ENCODE peak calls at places on chromosome 6, in four cellular contexts. X, U, A and B are unnamed samples.

GRCh38 chr6:4812068-4812467 is 35.9 kb downstream of the CDYL start:
- DNase-seq in X (no peak), U (no peak), A (no peak), B (no peak)

GRCh38 chr6:121951918-121952379 is 447.5 kb upstream of the HSF2 start:
- DNase-seq in X (no peak), U (no peak), A (no peak), B (peak; percentile 40)

GRCh38 chr6:96116674-96117073 is 100.9 kb downstream of the FUT9 start:
- DNase-seq in X (no peak), U (no peak), A (no peak), B (peak; percentile 67)

GRCh38 chr6:112781236-112781635 is 434.1 kb downstream of the RFPL4B start:
- DNase-seq in X (no peak), U (no peak), A (no peak), B (peak; percentile 25)

GRCh38 chr6:146972526-146972925 is 231.7 kb upstream of the STXBP5 start:
- DNase-seq in X (no peak), U (no peak), A (no peak), B (no peak)

GRCh38 chr6:117908246-117909107 is 1.4 kb downstream of the SLC35F1 start:
- DNase-seq in X (no peak), U (no peak), A (no peak), B (peak; percentile 55)

GRCh38 chr6:23301546-23301945 is 732.2 kb downstream of the HDGFL1 start:
- DNase-seq in X (no peak), U (no peak), A (no peak), B (no peak)

GRCh38 chr6:166104107-166104506 is 63.5 kb downstream of the TBXT start:
- DNase-seq in X (no peak), U (no peak), A (no peak), B (no peak)

GRCh38 chr6:35320031-35320410 is 22.3 kb upstream of the PPARD start:
- DNase-seq in X (no peak), U (no peak), A (no peak), B (no peak)

GRCh38 chr6:95658896-95659295 is 81.6 kb downstream of the MANEA start:
- DNase-seq in X (no peak), U (no peak), A (no peak), B (no peak)

GRCh38 chr6:137660296-137660731 is 166.1 kb upstream of the OLIG3 start:
- DNase-seq in X (no peak), U (no peak), A (no peak), B (no peak)

GRCh38 chr6:1894954-1895353 is 285.2 kb downstream of the FOXC1 start:
- DNase-seq in X (no peak), U (no peak), A (no peak), B (no peak)

GRCh38 chr6:14217728-14218637 is 100.4 kb downstream of the CD83 start:
- DNase-seq in X (peak; percentile 73), U (peak; percentile 45), A (no peak), B (no peak)

GRCh38 chr6:4102687-4103244 is 23.8 kb upstream of the FAM217A start:
- DNase-seq in X (no peak), U (no peak), A (no peak), B (no peak)

GRCh38 chr6:89974776-89975175 is 80.5 kb downstream of the GJA10 start:
- DNase-seq in X (no peak), U (peak; percentile 55), A (no peak), B (peak; percentile 85)

GRCh38 chr6:117399924-117400323 is 25.8 kb downstream of the ROS1 start:
- DNase-seq in X (no peak), U (no peak), A (no peak), B (peak; percentile 21)

GRCh38 chr6:36127462-36128016 is 2.8 kb upstream of the MAPK13 start:
- DNase-seq in X (peak; percentile 82), U (peak; percentile 80), A (no peak), B (no peak)

GRCh38 chr6:111552241-111552744 is 53.4 kb downstream of the TRAF3IP2 start:
- DNase-seq in X (peak; percentile 69), U (peak; percentile 63), A (peak; percentile 51), B (peak; percentile 95)

GRCh38 chr6:44247338-44248302 is 719 bp downstream of the HSP90AB1 start:
- DNase-seq in X (peak; percentile 90), U (peak; percentile 77), A (no peak), B (peak; percentile 73)

GRCh38 chr6:126805861-126806260 is 312.6 kb upstream of the RSPO3 start:
- DNase-seq in X (no peak), U (no peak), A (no peak), B (peak; percentile 5)

GRCh38 chr6:112225691-112226090 is 28.7 kb downstream of the LAMA4 start:
- DNase-seq in X (no peak), U (no peak), A (no peak), B (no peak)

GRCh38 chr6:4913705-4914411 is 90.0 kb downstream of the RPP40 start:
- DNase-seq in X (no peak), U (no peak), A (no peak), B (no peak)

GRCh38 chr6:19298422-19298821 is 538.7 kb upstream of the ID4 start:
- DNase-seq in X (no peak), U (no peak), A (no peak), B (no peak)

GRCh38 chr6:44297063-44298038 is 15.8 kb downstream of the AARS2 start:
- DNase-seq in X (no peak), U (no peak), A (no peak), B (peak; percentile 84)

GRCh38 chr6:27139753-27140522 is 107.6 kb upstream of the PRSS16 start:
- DNase-seq in X (no peak), U (no peak), A (no peak), B (peak; percentile 27)

GRCh38 chr6:30062471-30063178 is 1.6 kb downstream of the POLR1H start:
- DNase-seq in X (no peak), U (no peak), A (no peak), B (no peak)

GRCh38 chr6:89817481-89817880 is 2.1 kb downstream of the MDN1 start:
- DNase-seq in X (no peak), U (no peak), A (peak; percentile 49), B (no peak)

GRCh38 chr6:6856538-6857523 is 250.9 kb upstream of the RREB1 start:
- DNase-seq in X (peak; percentile 84), U (peak; percentile 88), A (no peak), B (peak; percentile 64)

GRCh38 chr6:156779206-156780116 is 2.3 kb downstream of the ARID1B start:
- DNase-seq in X (peak; percentile 83), U (peak; percentile 46), A (no peak), B (no peak)

GRCh38 chr6:11851405-11851804 is 72.8 kb upstream of the ADTRP start:
- DNase-seq in X (no peak), U (no peak), A (no peak), B (no peak)

GRCh38 chr6:11854418-11855165 is 76.0 kb upstream of the ADTRP start:
- DNase-seq in X (no peak), U (no peak), A (no peak), B (peak; percentile 55)

GRCh38 chr6:11848852-11849731 is 70.5 kb upstream of the ADTRP start:
- DNase-seq in X (no peak), U (no peak), A (no peak), B (no peak)

GRCh38 chr6:11853678-11854417 is 75.2 kb upstream of the ADTRP start:
- DNase-seq in X (no peak), U (no peak), A (no peak), B (no peak)

DNA sequence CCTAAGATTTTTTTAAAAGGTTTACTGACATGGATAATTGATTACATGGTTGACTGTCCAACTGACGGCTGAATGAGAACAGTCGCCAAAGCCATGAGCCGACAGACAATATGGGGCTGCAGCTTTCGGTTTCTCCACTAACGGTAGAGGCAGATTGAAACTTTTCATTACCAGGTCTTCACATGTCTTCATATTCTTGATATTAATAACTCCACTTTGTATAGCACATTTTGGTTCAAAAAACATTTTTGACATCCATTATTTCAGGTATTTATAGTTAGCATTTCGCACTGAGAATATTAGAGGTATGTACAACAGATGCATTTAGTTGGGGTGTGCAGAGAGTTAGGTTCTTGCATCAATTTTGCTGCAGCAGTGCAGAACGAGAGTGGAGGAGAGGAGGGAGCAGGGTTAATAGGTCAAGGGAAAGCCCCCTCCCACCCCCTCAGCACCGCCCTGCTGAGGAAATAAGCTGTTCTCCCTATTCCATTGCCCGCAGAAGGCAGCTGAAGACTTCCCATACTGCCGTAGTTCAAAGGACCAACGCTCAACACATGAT is 73.5 kb upstream of the ADTRP start:
- DNase-seq in X (no peak), U (no peak), A (no peak), B (no peak)
- H3K4me3 ChIP-seq in X (no peak overlapping the region), U (no peak overlapping the region), A (no peak overlapping the region), B (no peak overlapping the region)

GRCh38 chr6:15981956-15982355 is 146.9 kb upstream of the MYLIP start:
- DNase-seq in X (no peak), U (no peak), A (no peak), B (no peak)
- H3K9me3 ChIP-seq in X (no peaks in the 10 kb centered on the region), U (no peaks in the 10 kb centered on the region), A (no peaks in the 10 kb centered on the region), B (no peaks in the 10 kb centered on the region)

GRCh38 chr6:116102856-116103255 is 2.2 kb downstream of the NT5DC1 start:
- DNase-seq in X (no peak), U (no peak), A (no peak), B (no peak)
- H3K4me3 ChIP-seq in X (no peak overlapping the region), U (no peak overlapping the region), A (no peak overlapping the region), B (no peak overlapping the region)

GRCh38 chr6:88339816-88340215 is 173.7 kb upstream of the CNR1 start:
- DNase-seq in X (no peak), U (no peak), A (no peak), B (no peak)
- H3K9me3 ChIP-seq in X (no peaks in the 10 kb centered on the region), U (no peaks in the 10 kb centered on the region), A (no peaks in the 10 kb centered on the region), B (no peaks in the 10 kb centered on the region)

GRCh38 chr6:33198853-33199436 is 1.5 kb downstream of the RXRB start:
- DNase-seq in X (peak; percentile 57), U (no peak), A (no peak), B (no peak)
- H3K4me3 ChIP-seq in X (peak overlapping the region; percentile 79), U (no peak overlapping the region), A (peak overlapping the region; percentile 88), B (peak overlapping the region; percentile 66)

GRCh38 chr6:155389130-155389529 is 66.5 kb downstream of the NOX3 start:
- DNase-seq in X (no peak), U (no peak), A (no peak), B (no peak)
- H3K9me3 ChIP-seq in X (no peaks in the 10 kb centered on the region), U (no peaks in the 10 kb centered on the region), A (no peaks in the 10 kb centered on the region), B (no peaks in the 10 kb centered on the region)

GRCh38 chr6:106823058-106823457 is 151.5 kb downstream of the CD24 start:
- DNase-seq in X (no peak), U (no peak), A (no peak), B (no peak)

GRCh38 chr6:106823732-106824351 is 150.7 kb downstream of the CD24 start:
- DNase-seq in X (peak; percentile 73), U (peak; percentile 41), A (peak; percentile 54), B (no peak)

GRCh38 chr6:106827081-106827480 is 147.4 kb downstream of the CD24 start:
- DNase-seq in X (no peak), U (no peak), A (no peak), B (no peak)

GRCh38 chr6:106829451-106829850 is 145.1 kb downstream of the CD24 start:
- DNase-seq in X (no peak), U (no peak), A (no peak), B (no peak)

GRCh38 chr6:106825156-106825555 is 149.4 kb downstream of the CD24 start:
- DNase-seq in X (no peak), U (no peak), A (no peak), B (no peak)
- H3K4me3 ChIP-seq in X (no peak overlapping the region), U (no peak overlapping the region), A (no peak overlapping the region), B (no peak overlapping the region)